ENCODE peak calls at places on chromosomes 1 and 21, in five cellular contexts. P is AG10803, I is cardiac muscle cell, H is fibroblast of the aortic adventitia, D is lower lobe of right lung. S is an unnamed sample.

GRCh38 chr1:240464099-240464498 is 147.9 kb downstream of the GREM2 start:
- DNase-seq in P (no peak), I (no peak), H (no peak), D (no peak), S (peak)

GRCh38 chr21:41772351-41773080 is 5.7 kb upstream of the RIPK4 start:
- DNase-seq in P (no peak), I (no peak), H (no peak), D (no peak), S (no peak)

GRCh38 chr1:40344597-40344996 is 27.5 kb upstream of the COL9A2 start:
- DNase-seq in P (peak), I (peak), H (peak), D (peak), S (peak)

GRCh38 chr1:210400043-210400840 is 71.5 kb downstream of the HHAT start:
- DNase-seq in P (peak), I (peak), H (peak), D (no peak), S (peak)

GRCh38 chr1:245751111-245751510 is 596.3 kb downstream of the KIF26B start:
- DNase-seq in P (peak), I (peak), H (peak), D (no peak), S (peak)

GRCh38 chr1:8027748-8028631 is 1.9 kb upstream of the ERRFI1 start:
- DNase-seq in P (peak), I (peak), H (peak), D (no peak), S (peak)

GRCh38 chr1:187872555-187872954 is 1043.8 kb downstream of the PLA2G4A start:
- DNase-seq in P (no peak), I (no peak), H (no peak), D (no peak), S (no peak)

GRCh38 chr1:223258751-223259177 is 105.2 kb downstream of the SUSD4 start:
- DNase-seq in P (peak), I (peak), H (peak), D (no peak), S (peak)

GRCh38 chr1:164823486-164824279 is 264.7 kb downstream of the PBX1 start:
- DNase-seq in P (peak), I (peak), H (peak), D (no peak), S (no peak)

GRCh38 chr1:119648620-119649004 is 546 bp upstream of the ZNF697 start:
- DNase-seq in P (peak), I (no peak), H (no peak), D (no peak), S (no peak)

GRCh38 chr1:155136728-155137127 is 1.1 kb downstream of the SLC50A1 start:
- DNase-seq in P (no peak), I (no peak), H (no peak), D (no peak), S (no peak)

GRCh38 chr1:31224102-31224501 is 15.6 kb downstream of the NKAIN1 start:
- DNase-seq in P (no peak), I (no peak), H (no peak), D (no peak), S (peak)

GRCh38 chr1:208040714-208041393 is 129.9 kb upstream of the CD34 start:
- DNase-seq in P (no peak), I (no peak), H (no peak), D (no peak), S (no peak)

GRCh38 chr1:32741417-32742131 is 39.0 kb upstream of the SYNC start:
- DNase-seq in P (no peak), I (no peak), H (no peak), D (no peak), S (no peak)

GRCh38 chr1:202807926-202808757 is at the start of gene KDM5B:
- DNase-seq in P (peak), I (peak), H (peak), D (peak), S (peak)

GRCh38 chr1:1804301-1804700 is 26.0 kb upstream of the NADK start:
- DNase-seq in P (no peak), I (no peak), H (no peak), D (no peak), S (no peak)

GRCh38 chr1:155971910-155972809 is 6.2 kb downstream of the ARHGEF2 start:
- DNase-seq in P (no peak), I (no peak), H (no peak), D (no peak), S (no peak)

GRCh38 chr1:232678185-232678886 is 48.4 kb upstream of the SIPA1L2 start:
- DNase-seq in P (no peak), I (no peak), H (no peak), D (no peak), S (no peak)

GRCh38 chr1:40711465-40712404 is 20.2 kb downstream of the NFYC start:
- DNase-seq in P (peak), I (peak), H (peak), D (no peak), S (peak)

GRCh38 chr1:241229216-241229615 is 127.8 kb downstream of the RGS7 start:
- DNase-seq in P (no peak), I (no peak), H (no peak), D (no peak), S (no peak)

GRCh38 chr1:1286313-1287261 is 6.4 kb downstream of the SCNN1D start:
- DNase-seq in P (no peak), I (no peak), H (no peak), D (peak), S (no peak)

GRCh38 chr1:156387899-156388813 is 19.1 kb downstream of the RHBG start:
- DNase-seq in P (no peak), I (peak), H (no peak), D (no peak), S (no peak)

GRCh38 chr1:36161656-36162531 is 5.9 kb downstream of the MAP7D1 start:
- DNase-seq in P (no peak), I (no peak), H (peak), D (peak), S (no peak)

GRCh38 chr1:225467193-225468020 is 39.6 kb upstream of the LBR start:
- DNase-seq in P (no peak), I (peak), H (no peak), D (peak), S (no peak)

GRCh38 chr21:27077501-27077900 is 110.6 kb upstream of the ADAMTS5 start:
- DNase-seq in P (peak), I (no peak), H (peak), D (no peak), S (no peak)
- H3K4me3 ChIP-seq in P (no peak), I (no peak), H (no peak), D (no peak), S (no peak)

GRCh38 chr1:63466759-63467158 is 56.3 kb downstream of the ITGB3BP start:
- DNase-seq in P (no peak), I (no peak), H (no peak), D (no peak), S (no peak)
- TF ChIP-seq CTCF in P (no peak), I (no peak), H (peak), D (no peak), S (no peak)

GRCh38 chr1:23634518-23634839 is 57.1 kb upstream of the RPL11 start:
- DNase-seq in P (no peak), I (no peak), H (no peak), D (no peak), S (no peak)
- H3K4me3 ChIP-seq in P (no peak), I (no peak), H (no peak), D (no peak), S (no peak)

DNA sequence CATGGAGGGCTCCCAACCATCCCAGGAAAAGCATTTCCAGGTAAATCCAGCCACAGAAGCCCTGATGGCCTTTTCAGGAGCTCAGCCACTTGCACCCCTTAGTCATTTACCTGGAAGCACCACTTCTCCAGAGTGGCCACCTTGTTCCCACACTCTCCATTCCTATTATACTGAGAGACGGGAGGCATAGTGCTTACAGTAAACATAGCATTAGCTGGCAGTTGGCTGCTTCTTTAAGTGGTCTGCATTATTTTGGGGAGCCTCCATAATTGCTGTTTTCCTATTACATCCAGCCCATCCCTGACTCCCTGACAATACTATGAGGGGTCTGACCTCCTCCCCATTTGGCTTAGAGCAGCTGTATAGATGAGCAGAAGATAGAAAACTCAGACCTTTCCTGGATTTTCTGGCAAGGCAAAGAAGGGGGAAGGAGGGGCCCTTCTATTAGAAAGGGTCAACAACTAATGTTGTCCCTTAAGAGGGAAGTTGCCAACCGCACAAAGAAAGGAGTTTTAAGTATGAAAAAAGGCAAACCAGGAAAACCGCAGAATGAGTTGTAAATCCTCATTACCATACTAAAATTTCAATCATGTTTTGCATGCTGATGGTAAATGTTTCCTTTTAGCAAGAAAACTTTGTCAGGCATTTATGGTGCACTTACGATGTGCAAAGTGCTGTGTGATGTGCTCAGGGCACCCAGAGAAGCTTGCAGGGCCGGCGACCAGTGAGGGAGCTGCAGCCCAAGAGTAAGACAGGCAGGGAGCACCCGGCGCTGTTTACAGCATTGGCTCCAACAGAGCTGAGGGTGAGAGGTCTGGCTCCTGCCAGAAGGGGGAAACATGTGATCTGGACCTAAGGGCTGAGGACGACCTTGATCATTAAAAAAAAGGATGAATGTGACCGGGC is 167.3 kb downstream of the ZZZ3 start:
- DNase-seq in P (peak), I (peak), H (peak), D (no peak), S (peak)
- TF ChIP-seq CTCF in P (peak), I (peak), H (peak), D (no peak), S (no peak)

GRCh38 chr1:204453141-204453772 is 41.3 kb downstream of the PIK3C2B start:
- DNase-seq in P (no peak), I (no peak), H (no peak), D (no peak), S (no peak)
- H3K4me3 ChIP-seq in P (no peak), I (no peak), H (no peak), D (no peak), S (no peak)

DNA sequence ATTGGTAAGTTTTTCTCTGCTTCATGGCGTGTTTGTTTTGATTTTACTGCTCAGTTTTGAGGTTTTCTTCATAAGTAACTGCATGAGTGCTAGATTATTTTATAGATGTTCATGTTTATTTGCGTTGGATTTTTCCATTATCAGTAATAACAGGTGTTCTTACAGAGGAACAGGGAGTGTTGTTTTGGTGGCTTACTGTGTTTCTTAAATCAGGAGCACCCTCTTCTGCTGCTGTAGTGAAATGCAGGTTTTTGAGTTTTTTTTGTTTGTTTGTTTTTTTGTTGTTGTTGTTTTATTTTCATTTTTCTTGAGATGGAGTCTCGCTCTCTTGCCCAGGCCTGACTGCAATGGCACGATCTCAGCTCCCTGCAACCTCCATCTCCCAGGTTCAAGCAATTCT is 32.6 kb downstream of the CTBS start:
- DNase-seq in P (peak), I (no peak), H (no peak), D (no peak), S (no peak)
- TF ChIP-seq CTCF in P (no peak), I (no peak), H (no peak), D (no peak), S (no peak)

DNA sequence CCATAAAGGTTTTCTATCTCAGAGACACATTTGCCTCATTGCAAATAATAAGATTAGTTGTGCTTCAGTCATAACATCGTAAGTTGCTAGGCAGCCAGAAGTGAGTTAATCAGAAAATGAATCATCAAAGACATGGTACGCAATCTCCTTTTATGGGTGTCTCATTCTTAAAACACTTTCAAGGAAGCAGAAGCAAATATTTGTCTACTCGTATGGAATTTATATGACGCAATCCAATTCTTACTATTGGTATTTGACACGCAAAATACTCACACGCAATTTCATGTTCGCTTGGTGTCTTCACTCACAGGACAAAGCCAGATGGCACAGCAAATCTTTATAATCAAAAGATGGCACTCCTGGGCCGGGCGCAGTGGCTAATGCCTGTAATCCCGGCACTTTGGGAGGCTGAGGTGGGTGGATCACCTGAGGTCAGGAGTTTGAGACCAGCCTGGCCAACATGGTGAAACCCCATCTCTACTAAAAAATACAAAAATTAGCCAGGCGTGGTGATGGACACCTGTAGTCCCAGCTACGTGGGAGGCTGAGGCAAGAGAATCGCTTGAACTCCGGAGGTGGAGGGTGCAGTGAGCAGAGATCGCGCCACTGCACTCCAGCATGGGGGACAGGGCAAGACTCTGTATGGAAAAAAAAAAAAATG is 56.4 kb downstream of the HLCS start:
- DNase-seq in P (peak), I (peak), H (peak), D (no peak), S (peak)
- H3K4me3 ChIP-seq in P (no peak), I (no peak), H (no peak), D (no peak), S (no peak)

S was measured in foreskin fibroblast.